ENCODE peak calls at places on chromosomes 3 and 15, in eight cellular contexts. Z is heart left ventricle, D is GM12865, O is ovary, R is heart right ventricle, Y is AG09309, T is SK-N-SH, F is lower lobe of right lung. U is an unnamed sample.

GRCh38 chr3:16146015-16146730 is 28.3 kb upstream of the GALNT15 start:
- DNase-seq in F (no peak), T (no peak), R (no peak), Y (no peak), D (peak; percentile 66), O (no peak), Z (no peak), U (no peak)

GRCh38 chr15:90407871-90408317 is 19.9 kb downstream of the IQGAP1 start:
- DNase-seq in Y (peak; percentile 34), R (no peak), Z (no peak), T (no peak), O (no peak), D (peak; percentile 54), F (no peak), U (no peak)

GRCh38 chr3:53711387-53711786 is 134.8 kb downstream of the CHDH start:
- DNase-seq in T (no peak), Y (no peak), O (no peak), D (no peak), Z (no peak), R (peak; percentile 49), F (no peak), U (no peak)

GRCh38 chr3:8152826-8153418 is 348.7 kb upstream of the LMCD1 start:
- DNase-seq in Y (no peak), O (no peak), R (no peak), Z (no peak), T (no peak), D (no peak), F (no peak), U (no peak)

GRCh38 chr15:75350601-75351331 is 3.9 kb downstream of the NEIL1 start:
- DNase-seq in D (no peak), F (no peak), Z (no peak), O (no peak), T (no peak), Y (no peak), R (no peak), U (no peak)

GRCh38 chr3:197525706-197526105 is 30.1 kb downstream of the BDH1 start:
- DNase-seq in O (no peak), D (no peak), Y (no peak), Z (no peak), F (no peak), T (no peak), R (no peak), U (no peak)

GRCh38 chr3:177385186-177385585 is 187.9 kb upstream of the TBL1XR1 start:
- DNase-seq in F (no peak), Y (no peak), R (no peak), O (no peak), Z (no peak), D (no peak), T (no peak), U (no peak)

GRCh38 chr3:195117978-195118581 is 152.9 kb downstream of the XXYLT1 start:
- DNase-seq in F (no peak), Z (no peak), Y (no peak), R (no peak), O (no peak), T (no peak), D (peak; percentile 39), U (no peak)

GRCh38 chr15:67741313-67741712 is 84.0 kb upstream of the SKOR1 start:
- DNase-seq in T (no peak), O (no peak), Z (no peak), F (no peak), D (peak; percentile 18), R (no peak), Y (no peak), U (no peak)

GRCh38 chr15:73357999-73358665 is 10.6 kb downstream of the HCN4 start:
- DNase-seq in Z (no peak), Y (no peak), R (no peak), O (no peak), F (no peak), D (no peak), T (no peak), U (no peak)

GRCh38 chr3:140188285-140188684 is 253.3 kb downstream of the CLSTN2 start:
- DNase-seq in D (no peak), R (peak; percentile 12), Z (peak; percentile 39), F (no peak), Y (no peak), O (no peak), T (no peak), U (no peak)

GRCh38 chr15:99744142-99744541 is 10.9 kb upstream of the LYSMD4 start:
- DNase-seq in R (no peak), Z (no peak), T (no peak), D (no peak), F (no peak), O (no peak), Y (no peak), U (no peak)

GRCh38 chr3:7820969-7821368 is 680.7 kb upstream of the LMCD1 start:
- DNase-seq in R (no peak), T (no peak), Y (no peak), D (no peak), F (no peak), Z (no peak), O (no peak), U (no peak)

GRCh38 chr3:176554264-176554663 is 643.0 kb downstream of the TBL1XR1 start:
- DNase-seq in O (no peak), Z (no peak), T (no peak), D (no peak), R (no peak), Y (no peak), F (no peak), U (no peak)

GRCh38 chr3:189787622-189788021 is 156.4 kb downstream of the TP63 start:
- DNase-seq in F (no peak), O (no peak), R (no peak), D (no peak), T (no peak), Y (no peak), Z (no peak), U (no peak)

DNA sequence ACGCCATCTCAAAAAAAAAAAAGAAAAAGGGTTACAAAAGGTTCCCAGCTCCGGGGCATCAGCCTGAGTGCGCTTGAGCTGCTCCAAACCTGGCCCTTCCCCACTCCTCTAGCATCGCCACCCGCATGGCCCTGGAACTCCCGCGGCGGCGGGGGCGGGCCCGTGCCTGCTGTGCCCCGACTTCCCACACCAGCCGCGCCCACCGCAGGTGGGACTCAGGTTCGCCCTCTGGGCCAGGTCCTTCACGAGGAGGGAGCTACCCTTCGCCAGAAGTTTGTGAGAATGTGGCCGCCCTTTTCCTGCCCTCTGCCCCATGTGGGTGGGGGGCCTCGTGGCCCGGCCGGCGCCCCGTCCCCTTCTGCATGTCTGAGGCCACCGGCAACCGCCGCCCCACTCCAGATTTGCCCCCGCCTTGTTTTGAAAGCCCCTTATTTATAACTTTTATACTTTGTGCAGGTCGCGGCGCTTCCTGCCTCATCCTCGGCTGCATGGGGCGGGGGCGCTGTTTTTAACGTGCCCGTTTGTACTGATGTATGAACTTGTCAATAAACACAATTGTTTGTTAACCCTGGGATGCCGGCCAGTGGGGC is 507 bp upstream of the JMJD7 start:
- DNase-seq in O (no peak), F (no peak), Y (no peak), D (peak; percentile 12), T (no peak), Z (peak; percentile 32), R (no peak), U (no peak)
- TF ChIP-seq CTCF in O (no peak), F (no peak), Y (no peak), D (no peak), T (no peak), Z (no peak), R (no peak), U (no peak)

GRCh38 chr3:50259432-50260026 is 9.4 kb upstream of the SEMA3B start:
- DNase-seq in T (no peak), R (peak; percentile 23), Y (no peak), Z (no peak), D (no peak), O (no peak), F (no peak), U (no peak)
- H3K4me3 ChIP-seq in T (no peak overlapping the region), R (peak overlapping the region; percentile 72), Y (no peak overlapping the region), Z (peak overlapping the region; percentile 76), D (no peak overlapping the region), O (no peak overlapping the region), F (peak overlapping the region; percentile 56), U (no peak overlapping the region)

DNA sequence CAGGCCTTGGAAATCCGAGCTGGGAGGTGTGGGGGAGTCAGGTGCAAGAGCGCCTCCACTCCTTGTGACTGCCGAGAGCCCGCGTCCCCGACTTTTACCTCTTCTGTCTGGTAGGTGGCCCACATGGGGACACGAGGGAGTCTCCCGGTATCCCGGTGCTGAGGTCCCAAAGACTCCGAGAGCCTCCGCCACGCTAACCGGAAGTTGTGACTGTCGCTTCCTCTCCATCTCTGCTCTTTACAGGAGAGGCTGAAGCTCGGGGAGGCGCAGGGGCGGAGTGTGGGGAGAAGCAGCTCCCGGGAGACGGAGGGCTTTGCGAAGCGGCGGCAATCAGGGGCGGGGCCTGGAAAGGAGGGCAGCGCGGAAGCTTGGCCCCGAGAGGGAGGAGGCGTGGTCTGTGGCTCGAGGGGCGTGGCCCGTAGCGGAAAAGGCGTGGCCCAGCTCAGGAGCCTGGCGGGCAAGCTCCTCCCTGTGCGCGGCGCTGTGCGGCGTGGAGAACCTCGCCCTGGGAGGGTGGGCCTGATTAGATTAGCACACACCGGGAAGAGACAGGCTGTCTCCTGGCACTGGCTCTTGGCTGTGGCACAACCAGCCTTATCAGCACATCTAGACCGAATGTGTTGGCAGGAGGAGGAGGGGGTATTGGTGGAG is 143.9 kb downstream of the GABRB3 start:
- DNase-seq in T (no peak), F (peak; percentile 85), Z (peak; percentile 62), Y (no peak), O (peak; percentile 52), R (peak; percentile 64), D (no peak), U (peak; percentile 3)
- TF ChIP-seq CTCF in T (no peak), F (no peak), Z (no peak), Y (no peak), O (no peak), R (no peak), D (no peak), U (no peak)

GRCh38 chr15:57054351-57054750 is 135.9 kb downstream of the TCF12 start:
- DNase-seq in Z (no peak), T (no peak), D (no peak), Y (no peak), O (no peak), R (no peak), F (no peak), U (no peak)

GRCh38 chr15:57053470-57053869 is 135.0 kb downstream of the TCF12 start:
- DNase-seq in O (no peak), Y (no peak), R (no peak), D (no peak), F (no peak), T (no peak), Z (no peak), U (no peak)

GRCh38 chr15:57060799-57061198 is 142.4 kb downstream of the TCF12 start:
- DNase-seq in R (no peak), D (no peak), T (no peak), O (no peak), Y (peak; percentile 8), Z (no peak), F (no peak), U (no peak)

GRCh38 chr15:57057134-57057930 is 138.9 kb downstream of the TCF12 start:
- DNase-seq in F (no peak), Y (no peak), Z (no peak), T (no peak), R (no peak), O (no peak), D (no peak), U (no peak)

DNA sequence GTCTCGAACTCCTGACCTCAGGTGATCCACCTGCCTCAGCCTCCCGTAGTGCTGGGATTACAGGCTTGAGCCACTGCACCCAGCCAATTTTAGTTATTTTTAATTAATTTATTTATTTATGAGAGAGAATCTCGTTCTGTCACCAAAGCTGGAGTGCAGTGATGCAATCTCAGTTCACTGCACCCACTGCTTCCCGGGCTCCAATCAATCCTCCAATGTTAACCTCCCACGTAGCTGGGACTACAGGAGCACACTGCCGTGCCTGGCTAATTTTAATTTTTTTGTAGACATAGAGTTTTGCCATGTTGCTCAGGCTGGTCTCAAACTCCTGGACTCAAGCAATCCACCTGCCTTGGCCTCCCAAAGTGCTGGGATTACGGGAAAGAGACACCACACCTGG is 137.9 kb downstream of the TCF12 start:
- DNase-seq in Y (no peak), D (no peak), O (no peak), R (no peak), Z (no peak), T (no peak), F (no peak), U (no peak)
- H3K4me3 ChIP-seq in Y (no peak overlapping the region), D (no peak overlapping the region), O (no peak overlapping the region), R (no peak overlapping the region), Z (no peak overlapping the region), T (no peak overlapping the region), F (no peak overlapping the region), U (no peak overlapping the region)

U was measured in HFF-Myc.